ENCODE peak calls at places on chromosomes 2 and 18, in seven cellular contexts. One of them, this sample, is unnamed.
A peak's percentile ranks its signal among the peaks of the same experiment; 100 is the strongest.

GRCh38 chr2:16250886-16251285 is 310.5 kb downstream of the MYCN start:
- DNase-seq in RWPE1: no peak
- DNase-seq in cardiac fibroblast: no peak
- DNase-seq in AG04450: no peak
- DNase-seq in BJ: no peak
- DNase-seq in B cell: no peak
- DNase-seq in left lung: peak; percentile 43
- DNase-seq in this sample: no peak

GRCh38 chr2:224875870-224876269 is 159.7 kb upstream of the CCDC195 start:
- DNase-seq in RWPE1: no peak
- DNase-seq in cardiac fibroblast: no peak
- DNase-seq in AG04450: no peak
- DNase-seq in BJ: no peak
- DNase-seq in B cell: no peak
- DNase-seq in left lung: no peak
- DNase-seq in this sample: no peak

GRCh38 chr18:26089247-26090129 is 925 bp downstream of the SS18 start:
- DNase-seq in RWPE1: peak; percentile 13
- DNase-seq in cardiac fibroblast: peak; percentile 40
- DNase-seq in AG04450: peak; percentile 8
- DNase-seq in BJ: no peak
- DNase-seq in B cell: no peak
- DNase-seq in left lung: no peak
- DNase-seq in this sample: no peak

GRCh38 chr2:45909677-45910191 is 258.3 kb downstream of the PRKCE start:
- DNase-seq in RWPE1: peak; percentile 82
- DNase-seq in cardiac fibroblast: no peak
- DNase-seq in AG04450: no peak
- DNase-seq in BJ: no peak
- DNase-seq in B cell: peak; percentile 69
- DNase-seq in left lung: peak; percentile 75
- DNase-seq in this sample: peak; percentile 68

GRCh38 chr18:55323051-55323994 is 264.7 kb downstream of the TCF4 start:
- DNase-seq in RWPE1: no peak
- DNase-seq in cardiac fibroblast: peak; percentile 57
- DNase-seq in AG04450: no peak
- DNase-seq in BJ: no peak
- DNase-seq in B cell: no peak
- DNase-seq in left lung: no peak
- DNase-seq in this sample: no peak

GRCh38 chr18:73774836-73775509 is 372.7 kb downstream of the FBXO15 start:
- DNase-seq in RWPE1: peak; percentile 51
- DNase-seq in cardiac fibroblast: no peak
- DNase-seq in AG04450: no peak
- DNase-seq in BJ: no peak
- DNase-seq in B cell: no peak
- DNase-seq in left lung: no peak
- DNase-seq in this sample: peak; percentile 54

GRCh38 chr2:29157131-29157530 is 41.9 kb downstream of the CLIP4 start:
- DNase-seq in RWPE1: no peak
- DNase-seq in cardiac fibroblast: no peak
- DNase-seq in AG04450: no peak
- DNase-seq in BJ: no peak
- DNase-seq in B cell: no peak
- DNase-seq in left lung: no peak
- DNase-seq in this sample: no peak

GRCh38 chr2:23529659-23530058 is 144.7 kb downstream of the KLHL29 start:
- DNase-seq in RWPE1: no peak
- DNase-seq in cardiac fibroblast: no peak
- DNase-seq in AG04450: no peak
- DNase-seq in BJ: no peak
- DNase-seq in B cell: no peak
- DNase-seq in left lung: no peak
- DNase-seq in this sample: no peak

GRCh38 chr2:3606028-3606369 is 11.1 kb downstream of the COLEC11 start:
- DNase-seq in RWPE1: no peak
- DNase-seq in cardiac fibroblast: no peak
- DNase-seq in AG04450: no peak
- DNase-seq in BJ: no peak
- DNase-seq in B cell: no peak
- DNase-seq in left lung: peak; percentile 30
- DNase-seq in this sample: no peak

GRCh38 chr2:3604207-3604877 is 9.4 kb downstream of the COLEC11 start:
- DNase-seq in RWPE1: no peak
- DNase-seq in cardiac fibroblast: peak; percentile 24
- DNase-seq in AG04450: no peak
- DNase-seq in BJ: no peak
- DNase-seq in B cell: no peak
- DNase-seq in left lung: peak; percentile 26
- DNase-seq in this sample: no peak

GRCh38 chr2:3603536-3604206 is 8.8 kb downstream of the COLEC11 start:
- DNase-seq in RWPE1: no peak
- DNase-seq in cardiac fibroblast: no peak
- DNase-seq in AG04450: no peak
- DNase-seq in BJ: no peak
- DNase-seq in B cell: no peak
- DNase-seq in left lung: peak; percentile 22
- DNase-seq in this sample: no peak

GRCh38 chr2:3606370-3607124 is 11.6 kb downstream of the COLEC11 start:
- DNase-seq in RWPE1: no peak
- DNase-seq in cardiac fibroblast: no peak
- DNase-seq in AG04450: no peak
- DNase-seq in BJ: no peak
- DNase-seq in B cell: no peak
- DNase-seq in left lung: peak; percentile 30
- DNase-seq in this sample: no peak

DNA sequence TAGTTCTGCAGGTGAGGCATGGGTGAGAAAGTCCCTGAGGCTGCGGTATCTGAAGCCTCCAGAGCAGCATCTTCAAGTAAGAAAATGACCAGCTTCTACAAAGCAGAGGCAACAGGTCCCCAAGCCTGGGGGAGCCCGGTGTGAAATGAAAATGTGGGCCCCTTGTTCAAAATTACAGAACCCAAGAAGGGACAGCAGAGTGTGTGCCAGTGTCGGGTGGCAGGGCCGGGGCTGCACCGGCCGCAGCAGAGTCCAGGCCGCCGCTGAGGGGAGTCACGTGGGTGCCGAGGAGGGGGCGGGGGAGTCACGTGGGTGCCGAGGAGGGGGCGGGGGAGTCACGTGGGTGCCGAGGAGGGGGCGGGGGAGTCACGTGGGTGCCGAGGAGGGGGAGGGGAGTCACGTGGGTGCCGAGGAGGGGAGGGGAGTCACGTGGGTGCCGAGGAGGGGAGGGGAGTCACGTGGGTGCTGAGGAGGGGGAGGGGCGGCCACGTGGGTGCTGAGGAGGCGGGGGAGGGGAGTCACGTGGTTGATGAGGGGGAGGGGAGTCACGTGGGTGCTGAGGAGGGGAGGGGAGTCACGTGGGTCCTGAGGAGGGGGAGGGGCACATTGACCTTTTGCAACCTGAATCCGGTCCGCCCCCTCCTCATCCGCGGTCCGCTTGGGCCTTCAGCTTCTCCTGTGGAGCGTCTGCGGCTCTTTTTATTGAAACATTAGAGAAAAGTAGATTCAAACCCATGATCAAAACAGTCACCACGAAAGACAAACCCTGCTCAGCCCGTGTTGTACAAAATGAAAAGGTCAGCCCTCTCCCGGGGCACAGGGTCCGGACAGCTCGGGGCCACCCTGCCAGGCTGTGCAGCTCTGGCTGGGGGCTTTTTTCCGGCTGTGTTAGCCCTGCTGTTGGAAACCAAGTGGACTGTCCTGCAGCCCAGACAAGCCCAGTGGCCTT is 10.4 kb downstream of the COLEC11 start:
- DNase-seq in RWPE1: peak; percentile 82
- DNase-seq in cardiac fibroblast: no peak
- DNase-seq in AG04450: no peak
- DNase-seq in BJ: no peak
- DNase-seq in B cell: no peak
- DNase-seq in left lung: peak; percentile 41
- DNase-seq in this sample: peak; percentile 57
- TF ChIP-seq CTCF in RWPE1: no peak
- TF ChIP-seq CTCF in cardiac fibroblast: no peak
- TF ChIP-seq CTCF in AG04450: no peak
- TF ChIP-seq CTCF in BJ: no peak
- TF ChIP-seq CTCF in B cell: no peak
- TF ChIP-seq CTCF in left lung: no peak
- TF ChIP-seq CTCF in this sample: no peak

GRCh38 chr2:47235127-47235526 is 80.0 kb upstream of the STPG4 start:
- DNase-seq in RWPE1: no peak
- DNase-seq in cardiac fibroblast: no peak
- DNase-seq in AG04450: no peak
- DNase-seq in BJ: no peak
- DNase-seq in B cell: no peak
- DNase-seq in left lung: no peak
- DNase-seq in this sample: no peak

GRCh38 chr2:47241715-47242114 is 86.6 kb upstream of the STPG4 start:
- DNase-seq in RWPE1: no peak
- DNase-seq in cardiac fibroblast: no peak
- DNase-seq in AG04450: no peak
- DNase-seq in BJ: no peak
- DNase-seq in B cell: no peak
- DNase-seq in left lung: no peak
- DNase-seq in this sample: no peak

GRCh38 chr2:47236503-47237215 is 81.6 kb upstream of the STPG4 start:
- DNase-seq in RWPE1: no peak
- DNase-seq in cardiac fibroblast: no peak
- DNase-seq in AG04450: no peak
- DNase-seq in BJ: no peak
- DNase-seq in B cell: no peak
- DNase-seq in left lung: no peak
- DNase-seq in this sample: no peak

GRCh38 chr2:47237375-47238357 is 82.6 kb upstream of the STPG4 start:
- DNase-seq in RWPE1: no peak
- DNase-seq in cardiac fibroblast: peak; percentile 95
- DNase-seq in AG04450: no peak
- DNase-seq in BJ: no peak
- DNase-seq in B cell: no peak
- DNase-seq in left lung: no peak
- DNase-seq in this sample: no peak

DNA sequence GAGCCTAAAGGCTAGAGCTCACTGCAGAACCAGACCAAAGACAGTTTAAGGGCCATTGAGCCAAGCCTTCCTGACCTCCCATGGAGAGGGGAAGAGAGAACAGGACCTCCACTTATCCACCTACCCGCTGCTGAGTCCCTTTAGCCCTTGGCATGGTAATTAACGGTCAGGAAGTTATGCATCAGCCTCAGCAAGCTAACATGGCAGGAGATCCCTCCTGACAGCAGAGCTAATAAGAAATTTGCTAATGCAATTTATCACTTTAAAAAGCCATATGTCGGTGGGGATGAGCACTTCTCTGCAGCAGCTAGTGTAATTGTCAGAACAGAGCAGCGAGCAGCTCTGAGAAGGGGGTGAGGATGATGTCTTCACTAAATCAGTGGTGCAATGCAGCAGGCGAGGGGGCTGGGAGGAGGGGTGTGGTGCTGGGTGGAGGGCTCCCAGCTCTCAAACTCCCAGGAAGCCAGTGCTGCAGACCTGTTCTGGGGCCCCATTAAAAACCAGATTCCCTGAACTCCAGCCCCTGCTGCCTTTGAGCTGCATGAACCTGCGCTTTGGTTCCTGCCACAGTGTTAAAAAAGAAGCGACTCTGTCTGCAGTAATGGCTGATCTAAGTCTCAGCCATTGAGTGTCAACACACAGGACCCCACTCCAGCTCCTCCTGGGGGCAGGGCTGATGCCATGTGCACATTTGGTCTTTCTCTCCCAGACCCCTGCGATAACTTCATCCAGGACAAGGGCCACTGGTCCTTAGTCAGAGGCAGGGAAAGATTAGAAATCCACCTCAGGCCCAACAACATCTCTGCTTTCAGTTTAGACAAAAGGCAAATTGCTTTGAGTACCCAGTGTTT is 84.2 kb upstream of the STPG4 start:
- DNase-seq in RWPE1: no peak
- DNase-seq in cardiac fibroblast: no peak
- DNase-seq in AG04450: no peak
- DNase-seq in BJ: no peak
- DNase-seq in B cell: no peak
- DNase-seq in left lung: no peak
- DNase-seq in this sample: no peak
- TF ChIP-seq CTCF in RWPE1: no peak
- TF ChIP-seq CTCF in cardiac fibroblast: no peak
- TF ChIP-seq CTCF in AG04450: no peak
- TF ChIP-seq CTCF in BJ: no peak
- TF ChIP-seq CTCF in B cell: no peak
- TF ChIP-seq CTCF in left lung: no peak
- TF ChIP-seq CTCF in this sample: no peak

DNA sequence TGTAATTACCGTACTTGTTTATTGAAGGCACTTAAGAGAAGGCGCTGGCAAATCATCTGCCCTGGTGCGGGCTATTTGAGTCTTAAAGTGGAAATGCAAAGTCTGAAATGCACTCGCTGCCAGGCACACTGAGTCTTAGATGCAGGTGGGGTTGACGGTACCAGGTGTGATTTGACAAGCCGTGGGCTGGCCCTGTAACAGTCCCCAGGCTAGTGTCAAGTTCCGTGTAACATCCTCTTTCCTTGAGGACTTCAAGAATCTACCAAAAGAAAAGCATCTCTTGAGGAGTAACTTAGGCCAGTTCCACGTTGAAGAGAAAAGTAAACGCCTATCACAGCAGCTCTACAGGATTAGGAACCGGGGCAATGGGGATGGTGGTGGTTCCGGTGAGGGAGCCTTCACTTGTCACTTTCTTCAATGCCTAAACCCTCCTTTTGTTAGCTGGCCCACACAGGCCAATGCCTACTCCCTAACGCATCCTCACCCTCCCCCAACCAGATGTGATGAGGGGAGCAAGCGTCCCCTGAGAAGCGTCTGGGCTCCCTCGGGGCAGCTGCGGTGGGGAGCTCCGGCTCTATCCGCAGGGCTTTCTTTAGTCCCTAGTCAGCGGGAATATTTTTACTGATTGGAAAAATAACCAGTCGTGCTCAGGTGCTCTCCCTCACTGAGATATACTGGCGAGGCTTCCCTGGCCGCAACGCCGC is 1.5 kb upstream of the UGP2 start:
- DNase-seq in RWPE1: peak; percentile 12
- DNase-seq in cardiac fibroblast: no peak
- DNase-seq in AG04450: no peak
- DNase-seq in BJ: no peak
- DNase-seq in B cell: peak; percentile 74
- DNase-seq in left lung: no peak
- DNase-seq in this sample: no peak
- TF ChIP-seq CTCF in RWPE1: no peak
- TF ChIP-seq CTCF in cardiac fibroblast: no peak
- TF ChIP-seq CTCF in AG04450: no peak
- TF ChIP-seq CTCF in BJ: no peak
- TF ChIP-seq CTCF in B cell: no peak
- TF ChIP-seq CTCF in left lung: no peak
- TF ChIP-seq CTCF in this sample: no peak

GRCh38 chr18:49650426-49650891 is 88.6 kb downstream of the LIPG start:
- DNase-seq in RWPE1: no peak
- DNase-seq in cardiac fibroblast: no peak
- DNase-seq in AG04450: no peak
- DNase-seq in BJ: no peak
- DNase-seq in B cell: no peak
- DNase-seq in left lung: no peak
- DNase-seq in this sample: no peak

GRCh38 chr18:49647496-49648168 is 85.8 kb downstream of the LIPG start:
- DNase-seq in RWPE1: no peak
- DNase-seq in cardiac fibroblast: no peak
- DNase-seq in AG04450: no peak
- DNase-seq in BJ: no peak
- DNase-seq in B cell: no peak
- DNase-seq in left lung: no peak
- DNase-seq in this sample: no peak

GRCh38 chr18:49648326-49648725 is 86.5 kb downstream of the LIPG start:
- DNase-seq in RWPE1: no peak
- DNase-seq in cardiac fibroblast: no peak
- DNase-seq in AG04450: no peak
- DNase-seq in BJ: no peak
- DNase-seq in B cell: no peak
- DNase-seq in left lung: no peak
- DNase-seq in this sample: no peak

GRCh38 chr18:49646864-49647263 is 85.0 kb downstream of the LIPG start:
- DNase-seq in RWPE1: no peak
- DNase-seq in cardiac fibroblast: no peak
- DNase-seq in AG04450: no peak
- DNase-seq in BJ: no peak
- DNase-seq in B cell: no peak
- DNase-seq in left lung: no peak
- DNase-seq in this sample: no peak

DNA sequence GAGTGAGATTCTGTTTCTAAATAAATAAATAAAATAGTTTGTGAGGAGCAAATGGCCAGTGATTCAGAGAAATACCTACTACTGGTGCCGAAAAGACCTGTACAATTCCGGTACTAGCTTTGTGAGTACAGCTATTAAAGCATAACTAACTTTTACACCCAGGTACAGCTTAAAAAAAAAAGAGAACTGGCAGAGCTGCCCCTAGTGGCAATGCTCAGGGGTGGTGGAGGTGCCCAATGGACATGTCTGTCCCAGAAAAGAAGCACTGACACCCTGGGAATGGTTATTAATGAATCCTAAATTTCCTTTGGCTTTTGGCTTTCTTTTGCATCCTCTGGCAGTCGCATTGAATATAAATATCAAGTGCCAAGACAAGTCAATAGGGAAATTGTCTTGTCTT is 87.0 kb downstream of the LIPG start:
- DNase-seq in RWPE1: peak; percentile 5
- DNase-seq in cardiac fibroblast: no peak
- DNase-seq in AG04450: no peak
- DNase-seq in BJ: no peak
- DNase-seq in B cell: no peak
- DNase-seq in left lung: no peak
- DNase-seq in this sample: no peak
- TF ChIP-seq CTCF in RWPE1: no peak
- TF ChIP-seq CTCF in cardiac fibroblast: peak; percentile 19
- TF ChIP-seq CTCF in AG04450: no peak
- TF ChIP-seq CTCF in BJ: no peak
- TF ChIP-seq CTCF in B cell: no peak
- TF ChIP-seq CTCF in left lung: no peak
- TF ChIP-seq CTCF in this sample: no peak

This sample was measured in pancreas.